ENCODE peak calls at places on chromosomes 11 and 22, in four cellular contexts. Z is posterior cingulate gyrus, J is non-pigmented ciliary epithelial cell, E is stomach. V is an unnamed sample.

GRCh38 chr11:102573851-102574250 is 43.3 kb upstream of the MMP7 start:
- DNase-seq in J (no peak), E (no peak), Z (no peak), V (no peak)

GRCh38 chr22:36577019-36577418 is 48.1 kb upstream of the EIF3D start:
- DNase-seq in J (peak; percentile 79), Z (no peak), E (no peak), V (no peak)

GRCh38 chr11:65894034-65894591 is 3.6 kb downstream of the CCDC85B start:
- DNase-seq in J (no peak), E (no peak), Z (no peak), V (no peak)

GRCh38 chr11:43545610-43546009 is 134.9 kb upstream of the HSD17B12 start:
- DNase-seq in E (no peak), Z (no peak), J (no peak), V (no peak)

GRCh38 chr11:44426958-44427357 is 117.0 kb upstream of the ALX4 start:
- DNase-seq in E (no peak), J (no peak), Z (peak; percentile 72), V (no peak)

GRCh38 chr11:8768625-8769333 is 86.2 kb downstream of the RPL27A start:
- DNase-seq in J (peak; percentile 66), Z (no peak), E (peak; percentile 55), V (peak; percentile 69)

GRCh38 chr11:44711772-44712608 is 14.8 kb upstream of the TSPAN18 start:
- DNase-seq in Z (no peak), J (no peak), E (no peak), V (no peak)

GRCh38 chr11:12017243-12017678 is 8.8 kb upstream of the DKK3 start:
- DNase-seq in J (no peak), Z (no peak), E (no peak), V (no peak)

GRCh38 chr11:117221775-117222517 is 9.9 kb downstream of the PCSK7 start:
- DNase-seq in Z (peak; percentile 82), J (no peak), E (peak; percentile 60), V (peak; percentile 75)

GRCh38 chr11:93727985-93728791 is 13.1 kb downstream of the TAF1D start:
- DNase-seq in E (no peak), Z (peak; percentile 34), J (no peak), V (no peak)

GRCh38 chr22:46124383-46125144 is 25.8 kb upstream of the PPARA start:
- DNase-seq in E (no peak), Z (no peak), J (no peak), V (no peak)

GRCh38 chr22:22164541-22165272 is 79.9 kb upstream of the VPREB1 start:
- DNase-seq in Z (no peak), J (no peak), E (no peak), V (no peak)

GRCh38 chr22:49011769-49012598 is 815.7 kb downstream of the BRD1 start:
- DNase-seq in E (peak; percentile 22), Z (peak; percentile 63), J (no peak), V (peak; percentile 14)

GRCh38 chr11:44097821-44098220 is 2.3 kb downstream of the EXT2 start:
- DNase-seq in Z (no peak), E (no peak), J (no peak), V (no peak)

GRCh38 chr11:128579790-128580504 is 7.4 kb downstream of the ETS1 start:
- DNase-seq in Z (no peak), J (no peak), E (no peak), V (no peak)

GRCh38 chr11:99019676-99020075 is 1.1 kb upstream of the CNTN5 start:
- DNase-seq in Z (no peak), J (no peak), E (no peak), V (no peak)

GRCh38 chr11:124897681-124898680 is at the start of gene ROBO4:
- DNase-seq in Z (peak; percentile 82), E (no peak), J (peak; percentile 66), V (no peak)

GRCh38 chr11:17386331-17387084 is 2.0 kb downstream of the KCNJ11 start:
- DNase-seq in J (no peak), E (peak; percentile 80), Z (peak; percentile 94), V (peak; percentile 65)

GRCh38 chr11:57480409-57481137 is 20.2 kb downstream of the RTN4RL2 start:
- DNase-seq in Z (peak; percentile 95), E (peak; percentile 78), J (no peak), V (peak; percentile 55)

GRCh38 chr11:63445720-63446119 is 45.2 kb downstream of the PLAAT5 start:
- DNase-seq in E (no peak), Z (no peak), J (peak; percentile 28), V (no peak)

GRCh38 chr11:30631148-30631547 is 45.0 kb upstream of the MPPED2 start:
- DNase-seq in Z (no peak), J (no peak), E (no peak), V (no peak)

GRCh38 chr11:120182790-120183491 is 27.9 kb upstream of the OAF start:
- DNase-seq in E (peak; percentile 49), J (no peak), Z (peak; percentile 76), V (peak; percentile 46)

GRCh38 chr11:48108231-48109045 is 108.2 kb upstream of the OR4B1 start:
- DNase-seq in Z (no peak), E (no peak), J (no peak), V (no peak)

GRCh38 chr22:19974233-19974861 is 32.7 kb upstream of the TXNRD2 start:
- DNase-seq in E (peak; percentile 53), Z (no peak), J (no peak), V (peak; percentile 81)

GRCh38 chr11:112769573-112769972 is 191.6 kb upstream of the NCAM1 start:
- DNase-seq in Z (no peak), E (no peak), J (no peak), V (no peak)

GRCh38 chr22:24901448-24901847 is 45.0 kb downstream of the LHFPL7 start:
- DNase-seq in J (no peak), E (no peak), Z (no peak), V (no peak)

GRCh38 chr11:70660059-70660888 is 261.9 kb downstream of the CTTN start:
- DNase-seq in Z (no peak), E (no peak), J (no peak), V (no peak)

GRCh38 chr11:88345408-88345807 is 7.9 kb upstream of the CTSC start:
- DNase-seq in E (no peak), J (no peak), Z (no peak), V (no peak)

GRCh38 chr11:70557742-70558485 is 159.6 kb downstream of the CTTN start:
- DNase-seq in Z (peak; percentile 81), E (no peak), J (no peak), V (no peak)

GRCh38 chr11:2706321-2706720 is 6.5 kb upstream of the KCNQ1OT1 start:
- DNase-seq in Z (peak; percentile 28), J (no peak), E (no peak), V (no peak)

GRCh38 chr11:14973621-14974020 is 1.5 kb upstream of the CALCA start:
- DNase-seq in Z (peak; percentile 87), E (no peak), J (no peak), V (no peak)

GRCh38 chr22:37633693-37634504 is 5.6 kb upstream of the SH3BP1 start:
- DNase-seq in Z (peak; percentile 97), J (peak; percentile 56), E (peak; percentile 86), V (peak; percentile 91)

GRCh38 chr11:46557684-46558151 is 36.1 kb downstream of the AMBRA1 start:
- DNase-seq in J (no peak), E (peak; percentile 39), Z (peak; percentile 46), V (no peak)

GRCh38 chr11:75051043-75051442 is 45.6 kb downstream of the OR2AT4 start:
- DNase-seq in Z (no peak), J (no peak), E (no peak), V (no peak)

GRCh38 chr11:117949062-117949461 is 19.9 kb upstream of the TMPRSS13 start:
- DNase-seq in Z (no peak), E (no peak), J (no peak), V (no peak)